ENCODE peak calls at places on chromosomes 11 and 22, in five cellular contexts. W is activated T-cell treated with anti-CD3 and anti-CD28 coated beads for 1 hour, X is BJ, O is NB4, V is bronchial epithelial cell. P is an unnamed sample.

GRCh38 chr22:37763652-37764051 is 44.1 kb upstream of the GCAT start:
- DNase-seq in W (no peak), X (no peak), O (no peak), V (no peak), P (no peak)

GRCh38 chr11:5624489-5625278 is at the start of gene TRIM34:
- DNase-seq in W (peak), X (no peak), O (peak), V (peak), P (peak)

GRCh38 chr11:36818410-36818809 is 220.4 kb upstream of the RAG2 start:
- DNase-seq in W (no peak), X (no peak), O (peak), V (no peak), P (peak)

GRCh38 chr22:27715078-27715477 is 86.5 kb downstream of the MN1 start:
- DNase-seq in W (no peak), X (no peak), O (no peak), V (no peak), P (no peak)

GRCh38 chr11:70107756-70108155 is 29.6 kb downstream of the ANO1 start:
- DNase-seq in W (no peak), X (no peak), O (no peak), V (no peak), P (no peak)

GRCh38 chr22:41021039-41021654 is 70.0 kb downstream of the RBX1 start:
- DNase-seq in W (no peak), X (no peak), O (peak), V (no peak), P (no peak)

GRCh38 chr11:41246399-41246745 is 213.1 kb downstream of the LRRC4C start:
- DNase-seq in W (no peak), X (no peak), O (no peak), V (no peak), P (no peak)

GRCh38 chr11:112961146-112961668 is at the start of gene NCAM1:
- DNase-seq in W (no peak), X (no peak), O (peak), V (peak), P (peak)

GRCh38 chr22:47811971-47812370 is 1049.5 kb downstream of the TBC1D22A start:
- DNase-seq in W (no peak), X (no peak), O (no peak), V (no peak), P (no peak)

GRCh38 chr11:119337581-119338317 is 2.9 kb downstream of the C1QTNF5 start:
- DNase-seq in W (no peak), X (no peak), O (peak), V (no peak), P (no peak)

GRCh38 chr11:117020873-117021564 is 77.2 kb downstream of the SIK3 start:
- DNase-seq in W (no peak), X (no peak), O (peak), V (no peak), P (no peak)

GRCh38 chr11:80383655-80384054 is 942.8 kb upstream of the TENM4 start:
- DNase-seq in W (no peak), X (no peak), O (no peak), V (no peak), P (no peak)

GRCh38 chr11:125960771-125961170 is 14.9 kb downstream of the VSIG10L2 start:
- DNase-seq in W (no peak), X (no peak), O (no peak), V (no peak), P (no peak)

P was measured in kidney tubule cell.